ENCODE peak calls at places on chromosomes 11 and 22, in eight cellular contexts. Y is pancreas, V is ascending aorta, N is fibroblast of lung, E is AG04450, R is psoas muscle, U is body of pancreas, C is testis. Z is an unnamed sample. For H3K27me3, the result is how much of the 10 kb centered on the place peaks cover.

GRCh38 chr11:113057038-113057437 is 95.8 kb downstream of the NCAM1 start:
- DNase-seq in R (no peak), V (no peak), Y (no peak), C (no peak), U (no peak), E (no peak), N (no peak), Z (no peak)

GRCh38 chr11:33742249-33742851 is 6.1 kb upstream of the CD59 start:
- DNase-seq in R (no peak), C (no peak), E (no peak), Y (no peak), U (no peak), N (no peak), V (no peak), Z (no peak)

GRCh38 chr11:65489061-65489705 is 9.7 kb upstream of the MALAT1 start:
- DNase-seq in Y (no peak), N (peak), V (peak), E (no peak), U (peak), R (peak), C (peak), Z (peak)

GRCh38 chr11:30914143-30914762 is 328.1 kb upstream of the MPPED2 start:
- DNase-seq in V (peak), C (peak), Y (peak), N (peak), U (peak), R (peak), E (peak), Z (peak)

GRCh38 chr11:12235549-12235944 is 125.2 kb downstream of the MICAL2 start:
- DNase-seq in C (peak), R (no peak), Y (no peak), E (no peak), U (no peak), V (no peak), N (no peak), Z (peak)

GRCh38 chr11:32032478-32032877 is 58.4 kb upstream of the RCN1 start:
- DNase-seq in E (no peak), C (no peak), U (no peak), R (no peak), V (no peak), Y (no peak), N (peak), Z (no peak)

GRCh38 chr22:37818397-37819099 is 4.6 kb upstream of the GALR3 start:
- DNase-seq in V (no peak), Y (peak), N (peak), U (peak), C (peak), E (no peak), R (peak), Z (peak)

GRCh38 chr11:4577761-4578160 is 3.8 kb upstream of the OR52I2 start:
- DNase-seq in N (no peak), V (no peak), Y (no peak), U (no peak), R (no peak), E (no peak), C (no peak), Z (no peak)

GRCh38 chr22:47316020-47316419 is 553.6 kb downstream of the TBC1D22A start:
- DNase-seq in N (no peak), C (no peak), R (no peak), V (no peak), Y (no peak), U (no peak), E (no peak), Z (no peak)

GRCh38 chr11:108960498-108960897 is 295.6 kb downstream of the DDX10 start:
- DNase-seq in V (no peak), C (no peak), N (no peak), E (no peak), Y (no peak), U (no peak), R (no peak), Z (peak)

GRCh38 chr11:111846640-111847039 is 24.7 kb downstream of the ALG9 start:
- DNase-seq in U (no peak), N (peak), Y (no peak), E (peak), C (no peak), V (no peak), R (no peak), Z (peak)

GRCh38 chr11:28144808-28145207 is 36.6 kb downstream of the METTL15 start:
- DNase-seq in R (no peak), V (no peak), U (no peak), Y (no peak), E (no peak), N (peak), C (no peak), Z (no peak)

GRCh38 chr11:88421530-88421929 is 84.0 kb upstream of the CTSC start:
- DNase-seq in Y (no peak), C (no peak), U (no peak), N (peak), E (no peak), V (no peak), R (no peak), Z (peak)

GRCh38 chr22:33002035-33002434 is 56.1 kb downstream of the SYN3 start:
- DNase-seq in E (no peak), V (no peak), U (no peak), R (no peak), Y (no peak), N (no peak), C (no peak), Z (no peak)

GRCh38 chr11:75100314-75100713 is 3.6 kb upstream of the OR2AT4 start:
- DNase-seq in N (peak), U (no peak), E (peak), V (no peak), C (no peak), Y (no peak), R (no peak), Z (no peak)

GRCh38 chr11:64876835-64877341 is 1.5 kb downstream of the EHD1 start:
- DNase-seq in U (peak), R (peak), V (peak), Y (no peak), N (peak), E (no peak), C (peak), Z (no peak)

GRCh38 chr11:57172031-57172430 is 9.7 kb upstream of the LRRC55 start:
- DNase-seq in R (no peak), N (no peak), Y (no peak), E (no peak), V (no peak), U (no peak), C (no peak), Z (no peak)

GRCh38 chr11:67302571-67303131 is 679 bp upstream of the SSH3 start:
- DNase-seq in E (no peak), U (peak), N (no peak), V (peak), R (peak), Y (peak), C (no peak), Z (peak)

GRCh38 chr11:7004482-7004881 is 15.7 kb downstream of the ZNF214 start:
- DNase-seq in N (peak), C (no peak), E (no peak), U (no peak), Y (no peak), R (no peak), V (no peak), Z (no peak)

GRCh38 chr11:35798423-35798822 is 135.8 kb downstream of the TRIM44 start:
- DNase-seq in Y (no peak), E (no peak), R (no peak), U (no peak), V (no peak), C (no peak), N (peak), Z (no peak)

GRCh38 chr22:19842386-19843106 is 12.1 kb downstream of the GNB1L start:
- DNase-seq in C (no peak), U (no peak), N (no peak), E (no peak), Y (no peak), V (no peak), R (no peak), Z (no peak)

GRCh38 chr11:132650969-132651720 is 881.2 kb downstream of the OPCML start:
- DNase-seq in R (no peak), U (no peak), Y (no peak), V (no peak), E (no peak), C (no peak), N (no peak), Z (no peak)

GRCh38 chr22:23144432-23144831 is 845 bp upstream of the RAB36 start:
- DNase-seq in C (no peak), N (no peak), Y (no peak), E (no peak), V (no peak), R (no peak), U (no peak), Z (no peak)

GRCh38 chr11:56932572-56933235 is 56.0 kb upstream of the OR5AK2 start:
- DNase-seq in Y (no peak), U (no peak), R (no peak), C (no peak), V (no peak), E (no peak), N (peak), Z (no peak)

GRCh38 chr11:67278939-67279588 is 10.0 kb upstream of the ANKRD13D start:
- DNase-seq in C (no peak), U (no peak), V (no peak), E (no peak), R (peak), N (no peak), Y (no peak), Z (no peak)

GRCh38 chr22:29117799-29118477 is 45.1 kb downstream of the KREMEN1 start:
- DNase-seq in V (no peak), U (no peak), C (no peak), E (no peak), R (no peak), N (peak), Y (no peak), Z (no peak)

GRCh38 chr11:111983187-111983986 is 41.8 kb upstream of the DLAT start:
- DNase-seq in Y (peak), C (no peak), U (peak), V (no peak), N (peak), E (peak), R (no peak), Z (peak)

GRCh38 chr11:120130991-120131760 is 6.7 kb downstream of the TRIM29 start:
- DNase-seq in V (peak), E (no peak), R (no peak), Y (no peak), C (no peak), U (peak), N (no peak), Z (peak)

GRCh38 chr22:19879248-19879575 is 24.5 kb upstream of the GNB1L start:
- DNase-seq in V (peak), U (peak), R (no peak), E (no peak), Y (peak), C (no peak), N (no peak), Z (no peak)

GRCh38 chr11:102158151-102158734 is 48.0 kb downstream of the YAP1 start:
- DNase-seq in C (no peak), E (no peak), Y (no peak), R (no peak), U (no peak), V (no peak), N (no peak), Z (no peak)

GRCh38 chr22:37051629-37052385 is at the start of gene KCTD17:
- DNase-seq in V (peak), U (peak), R (peak), Y (peak), C (peak), N (peak), E (no peak), Z (peak)

GRCh38 chr22:23678133-23678532 is 12.7 kb upstream of the RGL4 start:
- DNase-seq in N (no peak), R (no peak), E (no peak), Y (no peak), V (no peak), U (peak), C (no peak), Z (no peak)

GRCh38 chr22:24099661-24100060 is 81.6 kb upstream of the SUSD2 start:
- DNase-seq in V (peak), Y (no peak), U (no peak), E (no peak), R (no peak), N (no peak), C (no peak), Z (no peak)

GRCh38 chr11:124277809-124278208 is 21.6 kb downstream of the OR8G5 start:
- DNase-seq in R (no peak), V (no peak), N (no peak), E (no peak), U (no peak), C (no peak), Y (no peak), Z (peak)

GRCh38 chr11:110435780-110436717 is 6.3 kb downstream of the FDX1 start:
- DNase-seq in R (no peak), U (peak), Y (no peak), C (no peak), E (no peak), V (no peak), N (peak), Z (no peak)

GRCh38 chr11:120929664-120930154 is 94.2 kb upstream of the TBCEL start:
- DNase-seq in C (peak), Y (peak), U (peak), E (no peak), R (no peak), N (peak), V (no peak), Z (peak)

GRCh38 chr22:27372969-27373670 is 428.4 kb downstream of the MN1 start:
- DNase-seq in C (no peak), E (no peak), R (no peak), N (peak), V (no peak), Y (peak), U (peak), Z (peak)

GRCh38 chr11:36557991-36558390 is 9.8 kb upstream of the RAG1 start:
- DNase-seq in V (no peak), Y (no peak), R (no peak), U (no peak), N (no peak), E (no peak), C (no peak), Z (no peak)

GRCh38 chr11:121540627-121541026 is 87.9 kb upstream of the SORL1-AS1 start:
- DNase-seq in U (no peak), N (peak), Y (no peak), C (no peak), V (no peak), E (no peak), R (no peak), Z (no peak)

GRCh38 chr11:27423125-27423524 is 49.5 kb downstream of the LGR4 start:
- DNase-seq in V (no peak), E (peak), C (no peak), N (peak), U (peak), R (peak), Y (no peak), Z (no peak)

GRCh38 chr11:107858217-107859070 is at the start of gene SLC35F2:
- DNase-seq in N (peak), C (peak), R (peak), E (no peak), U (peak), V (peak), Y (peak), Z (peak)
- TF ChIP-seq CTCF in N (no peak), C (no peak), R (no peak), E (peak), U (no peak), V (no peak), Y (no peak), Z (no peak)

GRCh38 chr11:11215944-11216343 is 137.1 kb downstream of the CSNK2A3 start:
- DNase-seq in Y (no peak), V (no peak), E (no peak), U (no peak), C (peak), R (no peak), N (no peak), Z (peak)
- H3K27me3 ChIP-seq in Y (under half), V (under half), E (half or more), U (under half), C (under half), R (under half), N (under half), Z (under half)

GRCh38 chr11:60265373-60266214 is 14.9 kb upstream of the MS4A4A start:
- DNase-seq in U (no peak), N (peak), E (no peak), Y (no peak), C (peak), R (no peak), V (no peak), Z (no peak)
- TF ChIP-seq CTCF in U (peak), N (peak), E (peak), Y (peak), C (peak), R (peak), V (peak), Z (peak)

DNA sequence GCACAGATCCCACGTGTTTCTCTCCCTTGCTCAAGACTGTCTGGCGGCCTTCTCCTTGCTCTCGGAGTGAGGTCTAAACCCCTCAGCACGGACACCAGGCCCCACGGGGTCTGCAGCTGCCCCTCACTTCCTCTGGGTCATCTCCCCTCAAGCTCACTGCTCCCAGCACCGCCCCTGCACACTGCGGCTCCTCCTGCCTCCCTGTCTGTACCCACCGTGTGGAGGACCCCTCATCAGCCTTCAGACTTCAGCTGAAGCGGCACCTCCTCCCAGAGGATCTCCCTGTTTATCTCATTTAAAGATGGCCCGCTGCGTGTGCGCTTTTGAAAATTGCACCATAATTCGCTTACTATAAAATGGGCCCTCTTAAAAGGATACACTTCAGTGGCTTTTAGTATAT is 14.6 kb upstream of the TPCN2 start:
- DNase-seq in C (no peak), Y (no peak), N (no peak), V (no peak), R (no peak), U (no peak), E (no peak), Z (no peak)
- H3K27me3 ChIP-seq in C (under half), Y (under half), N (under half), V (under half), R (under half), U (under half), E (under half), Z (under half)

GRCh38 chr11:1553808-1554594 is 18.1 kb downstream of the DUSP8 start:
- DNase-seq in R (no peak), E (no peak), C (no peak), Y (peak), U (peak), V (no peak), N (no peak), Z (peak)
- TF ChIP-seq CTCF in R (no peak), E (no peak), C (no peak), Y (peak), U (peak), V (no peak), N (no peak), Z (peak)

DNA sequence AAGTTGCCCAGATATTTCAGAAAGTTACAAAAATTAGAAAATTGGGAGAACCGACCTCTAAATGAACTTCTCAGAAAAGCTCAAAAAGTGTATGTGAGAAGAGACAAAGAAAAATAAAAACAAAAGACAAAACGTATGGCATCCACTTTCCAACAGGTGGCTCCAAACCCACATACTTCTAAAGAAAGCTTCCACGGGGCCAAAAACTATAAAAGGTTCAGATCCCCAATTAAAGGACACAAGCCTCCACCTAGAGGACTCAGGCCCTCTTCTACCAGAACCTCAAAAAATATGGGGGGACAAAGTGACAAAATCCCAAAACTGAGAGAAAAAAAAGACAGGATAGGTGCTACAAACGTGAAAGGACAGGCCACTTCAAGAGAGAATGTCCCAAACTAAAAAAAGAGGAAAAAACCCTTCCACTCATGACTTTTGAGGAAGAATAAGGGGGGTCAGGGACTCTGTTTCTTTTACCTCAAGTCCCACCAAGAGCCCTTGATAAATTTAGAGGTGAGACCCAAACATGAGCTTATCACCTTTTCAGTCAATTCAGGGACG is 8.8 kb downstream of the SCGB2A1 start:
- DNase-seq in R (no peak), C (no peak), E (no peak), Y (no peak), V (no peak), N (no peak), U (no peak), Z (no peak)
- H3K27me3 ChIP-seq in R (under half), C (under half), E (under half), Y (under half), V (under half), N (under half), U (under half), Z (under half)